ENCODE peak calls at places on chromosomes 1 and 21, in seven cellular contexts. Z is pancreas; U is Panc1; W is astrocyte; J is aorta; Q is CD4-positive, alpha-beta memory T cell; X is substantia nigra. T is an unnamed sample.

GRCh38 chr1:47843059-47843458 is 154.1 kb downstream of the TRABD2B start:
- DNase-seq in Z (no peak), U (no peak), W (no peak), J (no peak), Q (no peak), X (no peak), T (no peak)

GRCh38 chr21:35217504-35218060 is 168.5 kb upstream of the RUNX1 start:
- DNase-seq in Z (no peak), U (peak; percentile 79), W (peak; percentile 93), J (no peak), Q (no peak), X (no peak), T (no peak)

GRCh38 chr1:212214377-212214776 is 70.8 kb upstream of the PPP2R5A start:
- DNase-seq in Z (no peak), U (no peak), W (no peak), J (no peak), Q (no peak), X (no peak), T (no peak)

GRCh38 chr1:66624412-66625060 is 90.6 kb downstream of the SGIP1 start:
- DNase-seq in Z (no peak), U (peak; percentile 43), W (peak; percentile 77), J (no peak), Q (no peak), X (no peak), T (no peak)

GRCh38 chr1:100536031-100536430 is 1.9 kb upstream of the GPR88 start:
- DNase-seq in Z (no peak), U (no peak), W (no peak), J (no peak), Q (no peak), X (no peak), T (no peak)

GRCh38 chr21:17463441-17463840 is 49.4 kb upstream of the CXADR start:
- DNase-seq in Z (no peak), U (no peak), W (peak; percentile 99), J (no peak), Q (no peak), X (no peak), T (no peak)

GRCh38 chr1:20716232-20716631 is 1.6 kb downstream of the KIF17 start:
- DNase-seq in Z (no peak), U (no peak), W (no peak), J (no peak), Q (no peak), X (no peak), T (no peak)

GRCh38 chr1:152015766-152016165 is 21.0 kb downstream of the S100A11 start:
- DNase-seq in Z (no peak), U (no peak), W (no peak), J (no peak), Q (no peak), X (no peak), T (no peak)

GRCh38 chr1:60388092-60388987 is 314.8 kb upstream of the C1orf87 start:
- DNase-seq in Z (no peak), U (no peak), W (peak; percentile 1), J (no peak), Q (no peak), X (no peak), T (no peak)

GRCh38 chr1:203091761-203092330 is 6.0 kb upstream of the MYOG start:
- DNase-seq in Z (no peak), U (no peak), W (no peak), J (no peak), Q (no peak), X (no peak), T (no peak)

GRCh38 chr1:86396503-86396900 is 379 bp upstream of the ODF2L start:
- DNase-seq in Z (no peak), U (no peak), W (no peak), J (no peak), Q (no peak), X (no peak), T (no peak)

GRCh38 chr1:13781907-13782633 is 82.1 kb downstream of the PRDM2 start:
- DNase-seq in Z (no peak), U (no peak), W (peak; percentile 79), J (no peak), Q (no peak), X (no peak), T (no peak)

GRCh38 chr1:85200367-85200869 is 398 bp downstream of the SYDE2 start:
- DNase-seq in Z (no peak), U (no peak), W (no peak), J (peak; percentile 83), Q (peak; percentile 54), X (no peak), T (peak; percentile 54)

GRCh38 chr21:17451364-17451869 is 61.4 kb upstream of the CXADR start:
- DNase-seq in Z (no peak), U (no peak), W (peak; percentile 82), J (no peak), Q (no peak), X (no peak), T (no peak)

GRCh38 chr1:59058681-59059441 is 238.0 kb upstream of the FGGY start:
- DNase-seq in Z (peak; percentile 9), U (no peak), W (no peak), J (no peak), Q (no peak), X (no peak), T (no peak)

GRCh38 chr1:7388488-7389185 is 382.5 kb upstream of the VAMP3 start:
- DNase-seq in Z (no peak), U (no peak), W (peak; percentile 27), J (peak; percentile 84), Q (no peak), X (no peak), T (no peak)

GRCh38 chr1:115179397-115179835 is 90.1 kb upstream of the TSPAN2 start:
- DNase-seq in Z (no peak), U (peak; percentile 18), W (peak; percentile 99), J (no peak), Q (no peak), X (no peak), T (no peak)

GRCh38 chr1:184843732-184844495 is 89.3 kb upstream of the EDEM3 start:
- DNase-seq in Z (no peak), U (no peak), W (no peak), J (no peak), Q (peak; percentile 85), X (no peak), T (peak; percentile 56)

GRCh38 chr1:194117582-194117981 is 931.2 kb upstream of the B3GALT2 start:
- DNase-seq in Z (no peak), U (no peak), W (no peak), J (peak; percentile 38), Q (no peak), X (no peak), T (no peak)

GRCh38 chr1:214823311-214824117 is 220.5 kb downstream of the CENPF start:
- DNase-seq in Z (no peak), U (no peak), W (no peak), J (no peak), Q (no peak), X (no peak), T (no peak)

GRCh38 chr1:975896-976683 is 5.8 kb downstream of the PERM1 start:
- DNase-seq in Z (no peak), U (no peak), W (no peak), J (no peak), Q (peak; percentile 64), X (no peak), T (peak; percentile 43)

DNA sequence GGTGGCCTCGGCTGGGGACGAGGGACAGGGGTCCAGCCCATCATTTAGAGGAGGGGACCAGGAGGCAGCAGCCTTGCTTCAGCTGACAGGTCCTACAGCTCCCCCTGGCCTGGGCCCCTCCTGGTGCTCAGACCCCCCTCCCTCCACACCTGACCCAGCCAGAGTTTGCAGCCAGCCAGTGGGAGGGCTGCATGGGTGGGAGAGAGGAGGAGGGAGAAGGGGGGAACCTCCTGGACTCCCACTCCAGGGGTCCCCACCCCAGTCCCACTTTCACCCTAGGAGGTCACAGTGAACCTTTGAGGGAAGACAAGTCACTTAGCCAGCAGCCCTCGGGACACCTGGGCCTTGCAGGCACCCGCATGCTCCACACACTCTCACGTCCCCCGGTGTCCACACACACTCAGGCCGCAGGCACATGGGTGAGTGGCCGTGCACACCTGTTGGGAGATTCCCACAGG is 108.9 kb upstream of the ZBTB40 start:
- DNase-seq in Z (no peak), U (no peak), W (no peak), J (no peak), Q (no peak), X (no peak), T (no peak)
- H3K27ac ChIP-seq in Z (no peak overlapping the region), U (no peak overlapping the region), W (no peak overlapping the region), J (no peak overlapping the region), Q (no peak overlapping the region), X (no peak overlapping the region), T (no peak overlapping the region)

DNA sequence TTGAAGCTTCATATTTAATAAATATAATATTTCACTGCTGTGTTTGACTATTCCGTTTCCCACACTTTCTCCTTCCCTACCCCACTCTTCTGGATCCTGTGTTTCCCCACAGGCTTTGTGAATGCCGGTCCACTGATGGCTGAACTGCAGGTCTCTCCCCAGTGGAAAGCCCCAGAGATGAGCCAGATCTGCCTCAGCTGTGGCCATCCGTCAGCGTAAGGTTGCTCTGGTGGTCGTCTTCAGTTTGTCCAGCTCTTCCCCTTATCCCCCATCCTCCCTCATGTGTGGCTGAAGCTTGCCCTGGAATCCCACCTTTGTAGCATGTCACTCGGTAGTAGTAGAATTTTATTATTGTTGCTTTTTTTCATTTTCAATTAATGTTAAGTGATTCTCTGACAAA is 11.4 kb downstream of the SMAP2 start:
- DNase-seq in Z (no peak), U (no peak), W (no peak), J (no peak), Q (no peak), X (no peak), T (no peak)
- H3K27ac ChIP-seq in Z (peak overlapping the region; percentile 22), U (peak overlapping the region; percentile 73), W (no peak overlapping the region), J (no peak overlapping the region), Q (peak overlapping the region; percentile 99), X (peak overlapping the region; percentile 67), T (peak overlapping the region; percentile 95)

DNA sequence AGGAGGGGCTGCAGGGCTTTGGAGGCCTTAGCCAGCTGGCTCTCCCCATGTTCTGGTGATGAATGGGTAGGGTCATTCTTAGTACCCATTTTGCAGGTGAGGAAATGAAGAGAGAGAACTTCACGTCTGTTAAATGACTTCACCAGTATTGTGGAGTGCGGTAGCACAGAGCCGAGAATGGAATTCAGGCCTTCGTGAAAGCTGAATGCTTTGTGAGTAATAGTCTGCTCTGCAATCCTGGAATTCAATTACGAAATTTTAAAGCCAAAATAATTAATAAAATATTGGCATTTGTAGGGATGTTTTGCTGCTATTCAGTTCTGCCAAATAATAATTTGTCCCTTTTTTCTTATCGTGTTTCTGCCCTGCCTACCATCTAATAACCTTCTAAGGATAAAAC is 197.7 kb downstream of the GREM2 start:
- DNase-seq in Z (no peak), U (no peak), W (peak; percentile 72), J (no peak), Q (no peak), X (no peak), T (no peak)
- H3K27ac ChIP-seq in Z (no peak overlapping the region), U (no peak overlapping the region), W (no peak overlapping the region), J (no peak overlapping the region), Q (no peak overlapping the region), X (no peak overlapping the region), T (no peak overlapping the region)

DNA sequence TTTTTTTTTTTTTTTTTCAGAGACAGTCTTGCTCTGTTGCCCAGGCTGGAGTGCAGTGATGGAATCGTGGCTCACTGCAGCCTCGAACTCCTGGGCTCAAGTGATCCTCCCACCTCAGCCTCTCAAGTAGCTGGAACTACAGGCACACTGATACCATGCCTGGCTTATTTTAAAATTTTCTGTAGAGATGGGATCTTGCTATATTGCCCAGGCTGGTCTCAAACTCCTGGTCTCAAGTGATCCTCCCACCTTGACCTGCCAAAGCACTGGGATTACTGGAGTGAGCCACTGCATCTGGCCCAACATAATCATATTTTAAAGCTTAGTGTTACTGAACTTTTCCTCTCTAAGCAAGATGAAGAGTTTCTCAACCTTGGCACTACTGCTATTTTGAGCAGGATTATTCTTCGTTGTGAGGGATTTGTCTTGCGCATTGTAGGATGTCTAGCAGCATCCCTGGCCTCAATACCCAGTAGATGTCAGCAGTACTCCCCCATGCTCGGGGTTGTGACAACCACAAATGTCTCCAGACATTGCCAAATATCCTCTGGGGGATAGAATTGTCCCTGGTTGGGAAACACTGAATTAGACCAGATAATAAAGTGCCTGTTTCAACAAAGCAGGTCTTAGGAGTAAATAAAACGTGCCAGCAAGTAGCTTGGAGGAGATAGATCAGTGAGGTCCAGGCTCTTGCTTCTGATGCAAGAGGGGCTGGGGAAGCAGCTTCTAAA is 15.1 kb upstream of the THRAP3 start:
- DNase-seq in Z (no peak), U (no peak), W (no peak), J (no peak), Q (no peak), X (no peak), T (no peak)
- H3K27ac ChIP-seq in Z (no peak overlapping the region), U (no peak overlapping the region), W (no peak overlapping the region), J (no peak overlapping the region), Q (no peak overlapping the region), X (no peak overlapping the region), T (no peak overlapping the region)

T was measured in CD4-positive, alpha-beta T cell.